ENCODE peak calls at places on chromosomes 12 and 14, in six cellular contexts. U, M, H, Y, G and F are unnamed samples.

GRCh38 chr14:77035267-77035666 is 6.8 kb upstream of the IRF2BPL start:
- DNase-seq in G (no peak), U (no peak), M (no peak), Y (no peak), H (no peak), F (no peak)

GRCh38 chr12:76256341-76256740 is 91.9 kb downstream of the BBS10 start:
- DNase-seq in H (no peak), U (no peak), M (no peak), G (no peak), Y (no peak), F (no peak)

GRCh38 chr12:89936631-89937030 is 228.0 kb upstream of the ATP2B1 start:
- DNase-seq in Y (no peak), H (no peak), G (no peak), M (no peak), U (no peak), F (no peak)

GRCh38 chr14:96027356-96028335 is 11.5 kb upstream of the C14orf132 start:
- DNase-seq in Y (no peak), M (no peak), G (no peak), U (no peak), H (no peak), F (no peak)

GRCh38 chr12:58583541-58583940 is 336.8 kb downstream of the LRIG3 start:
- DNase-seq in M (peak; percentile 72), U (no peak), Y (no peak), G (no peak), H (no peak), F (no peak)

GRCh38 chr12:110533607-110534006 is 31.5 kb downstream of the RAD9B start:
- DNase-seq in M (no peak), Y (no peak), H (no peak), G (no peak), U (no peak), F (no peak)

GRCh38 chr14:58746261-58746660 is 108.5 kb downstream of the DACT1 start:
- DNase-seq in U (no peak), G (no peak), M (peak; percentile 65), H (no peak), Y (peak; percentile 47), F (no peak)

GRCh38 chr12:125140918-125141573 is 75.8 kb downstream of the AACS start:
- DNase-seq in U (no peak), Y (peak; percentile 68), H (no peak), M (peak; percentile 92), G (no peak), F (no peak)

GRCh38 chr12:45246202-45246601 is 30.3 kb downstream of the ANO6 start:
- DNase-seq in M (no peak), G (no peak), H (no peak), U (no peak), Y (no peak), F (no peak)

GRCh38 chr12:49868449-49868848 is 25.5 kb upstream of the BCDIN3D start:
- DNase-seq in M (no peak), Y (no peak), H (no peak), G (peak; percentile 58), U (no peak), F (no peak)

GRCh38 chr12:124294686-124295315 is at the start of gene RFLNA:
- DNase-seq in Y (no peak), M (peak; percentile 55), G (peak; percentile 64), H (peak; percentile 62), U (no peak), F (peak; percentile 60)

GRCh38 chr12:100779191-100779590 is 15.4 kb upstream of the ANO4 start:
- DNase-seq in Y (no peak), G (no peak), U (no peak), H (no peak), M (peak; percentile 67), F (no peak)

GRCh38 chr14:56659964-56660551 is 80.5 kb downstream of the TMEM260 start:
- DNase-seq in H (no peak), U (no peak), Y (peak; percentile 54), M (peak; percentile 55), G (no peak), F (no peak)

GRCh38 chr12:132804426-132804861 is 24.2 kb downstream of the GOLGA3 start:
- DNase-seq in G (no peak), U (no peak), Y (no peak), M (peak; percentile 36), H (peak; percentile 68), F (no peak)

GRCh38 chr12:120689397-120690082 is 2.6 kb downstream of the MLEC start:
- DNase-seq in M (no peak), G (no peak), U (no peak), Y (no peak), H (no peak), F (no peak)

GRCh38 chr12:77572371-77572770 is 258.3 kb upstream of the NAV3 start:
- DNase-seq in H (no peak), G (no peak), U (no peak), M (no peak), Y (no peak), F (no peak)

GRCh38 chr12:108772247-108772646 is 40.9 kb upstream of the CORO1C start:
- DNase-seq in Y (no peak), M (peak; percentile 22), G (no peak), U (no peak), H (no peak), F (peak; percentile 81)

GRCh38 chr14:99574099-99574880 is 29.7 kb downstream of the CCDC85C start:
- DNase-seq in U (no peak), G (peak; percentile 87), H (peak; percentile 72), Y (no peak), M (peak; percentile 54), F (no peak)

GRCh38 chr12:13692332-13692731 is 289.1 kb downstream of the GRIN2B start:
- DNase-seq in G (no peak), H (no peak), M (no peak), Y (no peak), U (no peak), F (no peak)

GRCh38 chr12:107491856-107492255 is 193.7 kb upstream of the PWP1 start:
- DNase-seq in Y (no peak), H (no peak), G (no peak), M (peak; percentile 39), U (no peak), F (no peak)

GRCh38 chr12:70732287-70732686 is 95.1 kb upstream of the PTPRB start:
- DNase-seq in U (no peak), G (no peak), H (no peak), M (no peak), Y (no peak), F (no peak)

GRCh38 chr12:54765652-54766051 is 88.7 kb upstream of the MUCL1 start:
- DNase-seq in G (no peak), H (no peak), U (no peak), Y (no peak), M (no peak), F (no peak)

GRCh38 chr14:89956294-89957009 is 725 bp downstream of the TDP1 start:
- DNase-seq in H (peak; percentile 68), Y (no peak), G (peak; percentile 53), M (peak; percentile 96), U (peak; percentile 69), F (peak; percentile 78)

GRCh38 chr14:68312884-68313725 is 479.8 kb downstream of the ZFP36L1 start:
- DNase-seq in U (no peak), H (no peak), G (no peak), Y (no peak), M (no peak), F (no peak)

GRCh38 chr14:66099451-66099850 is 386.7 kb upstream of the CCDC196 start:
- DNase-seq in G (no peak), H (no peak), Y (no peak), M (no peak), U (no peak), F (no peak)

GRCh38 chr12:56450241-56450640 is 1.0 kb upstream of the TIMELESS start:
- DNase-seq in G (no peak), Y (no peak), U (no peak), H (no peak), M (no peak), F (no peak)

GRCh38 chr12:30450226-30450625 is 245.4 kb downstream of the IPO8 start:
- DNase-seq in H (no peak), G (no peak), U (no peak), Y (no peak), M (peak; percentile 4), F (no peak)

DNA sequence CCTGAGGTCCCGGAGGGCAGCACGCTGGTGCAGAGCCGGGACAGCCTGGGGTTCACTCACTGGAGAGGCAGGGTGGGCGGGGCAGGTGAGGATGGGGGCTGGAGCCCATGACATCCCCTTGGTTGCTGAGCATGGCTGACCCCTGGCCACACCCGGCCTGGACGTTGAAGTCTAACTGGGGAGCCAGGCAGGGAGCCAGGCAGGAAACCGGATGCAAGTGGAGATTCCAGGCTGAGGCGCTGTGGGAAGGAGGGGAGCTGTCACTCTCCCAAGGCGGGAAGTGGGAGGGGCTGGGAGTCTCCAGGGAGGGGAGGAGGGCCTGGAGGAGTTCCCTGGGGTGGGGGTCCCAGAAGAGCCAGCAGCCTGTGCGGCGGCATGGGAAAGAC is 7.7 kb upstream of the INF2 start:
- DNase-seq in U (no peak), H (peak; percentile 92), M (peak; percentile 82), G (peak; percentile 80), Y (peak; percentile 91), F (peak; percentile 89)
- H3K4me1 ChIP-seq in U (peaks cover 29% of the 10 kb centered on the region), H (peaks cover 62% of the 10 kb centered on the region), M (peaks cover 30% of the 10 kb centered on the region), G (peaks cover 21% of the 10 kb centered on the region), Y (peaks cover 85% of the 10 kb centered on the region), F (peaks cover 39% of the 10 kb centered on the region)

DNA sequence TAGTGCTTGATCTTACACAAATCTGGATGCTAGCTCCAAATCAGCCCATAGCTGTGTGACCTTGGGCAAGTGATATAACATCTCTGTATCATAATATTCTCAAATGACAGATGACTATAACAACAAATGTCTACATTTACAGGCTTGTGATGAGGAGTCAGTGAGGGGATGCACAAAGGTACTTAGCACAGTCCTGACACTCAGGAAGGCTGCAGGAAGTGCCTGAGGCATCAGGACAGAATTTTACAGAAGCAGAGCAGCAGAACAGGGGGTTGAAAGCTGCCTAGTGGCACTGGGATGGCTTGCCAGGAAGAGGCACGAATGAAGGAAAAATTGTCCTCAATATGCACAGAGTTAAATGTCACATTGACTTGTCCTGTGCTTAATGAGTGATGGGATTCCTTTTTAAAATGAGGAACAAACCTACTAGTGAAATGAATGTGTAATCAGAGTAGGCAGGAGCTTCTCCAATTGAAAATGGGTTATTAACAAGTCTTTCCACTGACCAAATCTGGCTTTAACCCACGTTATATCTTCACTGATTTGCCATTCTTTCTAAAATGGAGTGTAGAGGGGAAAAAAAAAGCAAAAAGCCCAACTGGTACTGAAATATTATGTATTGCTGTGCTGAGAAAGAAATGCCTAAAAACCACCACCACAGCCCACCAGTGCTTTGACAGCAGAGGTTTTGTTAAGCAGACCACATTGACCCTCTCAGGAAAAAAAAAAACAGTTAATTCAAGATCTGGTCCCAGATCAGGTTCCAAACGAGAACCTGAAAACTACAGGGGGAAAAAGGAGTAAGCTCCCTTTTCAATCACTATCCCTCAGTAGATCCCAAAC is 11.6 kb downstream of the BTG1 start:
- DNase-seq in H (no peak), M (no peak), Y (no peak), G (no peak), U (no peak), F (no peak)
- H3K4me1 ChIP-seq in H (peaks cover 60% of the 10 kb centered on the region), M (peaks cover 66% of the 10 kb centered on the region), Y (peaks cover 78% of the 10 kb centered on the region), G (peaks cover 8% of the 10 kb centered on the region), U (peaks cover 77% of the 10 kb centered on the region), F (peaks cover 57% of the 10 kb centered on the region)

GRCh38 chr12:32145096-32145495 is 38.4 kb downstream of the BICD1 start:
- DNase-seq in H (no peak), Y (no peak), G (no peak), U (no peak), M (no peak), F (no peak)
- H3K4me1 ChIP-seq in H (no peaks in the 10 kb centered on the region), Y (no peaks in the 10 kb centered on the region), G (no peaks in the 10 kb centered on the region), U (no peaks in the 10 kb centered on the region), M (peaks cover 12% of the 10 kb centered on the region), F (no peaks in the 10 kb centered on the region)

GRCh38 chr14:72743626-72744025 is 150.3 kb downstream of the DPF3 start:
- DNase-seq in M (peak; percentile 18), U (no peak), Y (no peak), G (peak; percentile 70), H (peak; percentile 13), F (no peak)
- H3K4me1 ChIP-seq in M (peaks cover 37% of the 10 kb centered on the region), U (no peaks in the 10 kb centered on the region), Y (peaks cover 8% of the 10 kb centered on the region), G (peaks cover 22% of the 10 kb centered on the region), H (no peaks in the 10 kb centered on the region), F (peaks cover 27% of the 10 kb centered on the region)

GRCh38 chr14:22399776-22400175 is 189.2 kb downstream of the DAD1 start:
- DNase-seq in U (no peak), Y (no peak), M (no peak), H (no peak), G (no peak), F (no peak)
- H3K4me1 ChIP-seq in U (no peaks in the 10 kb centered on the region), Y (no peaks in the 10 kb centered on the region), M (no peaks in the 10 kb centered on the region), H (no peaks in the 10 kb centered on the region), G (no peaks in the 10 kb centered on the region), F (no peaks in the 10 kb centered on the region)